ENCODE peak calls at places on chromosomes 6 and 20, in six cellular contexts. J, U, Z, R, M and P are unnamed samples.

GRCh38 chr6:9732056-9732455 is 682.8 kb downstream of the TFAP2A start:
- DNase-seq in J (no peak), U (no peak), Z (no peak), R (no peak), M (no peak), P (no peak)

GRCh38 chr6:14212020-14212419 is 94.4 kb downstream of the CD83 start:
- DNase-seq in J (no peak), U (no peak), Z (no peak), R (no peak), M (no peak), P (no peak)

GRCh38 chr6:104404377-104404776 is 455.3 kb downstream of the HACE1 start:
- DNase-seq in J (no peak), U (no peak), Z (no peak), R (no peak), M (no peak), P (no peak)

GRCh38 chr20:62577447-62577846 is 64.9 kb upstream of the SLCO4A1 start:
- DNase-seq in J (no peak), U (no peak), Z (no peak), R (no peak), M (no peak), P (no peak)

GRCh38 chr6:15399651-15400470 is 154.0 kb downstream of the JARID2 start:
- DNase-seq in J (no peak), U (peak), Z (peak), R (peak), M (no peak), P (no peak)

GRCh38 chr6:37306624-37307222 is 47.1 kb upstream of the RNF8 start:
- DNase-seq in J (no peak), U (no peak), Z (no peak), R (no peak), M (no peak), P (no peak)

GRCh38 chr6:121603486-121603885 is 168.0 kb downstream of the GJA1 start:
- DNase-seq in J (no peak), U (no peak), Z (no peak), R (no peak), M (no peak), P (no peak)

GRCh38 chr6:24394777-24395437 is 7.8 kb upstream of the MRS2 start:
- DNase-seq in J (no peak), U (no peak), Z (no peak), R (no peak), M (no peak), P (no peak)

GRCh38 chr20:38127011-38127621 is 38.0 kb downstream of the TGM2 start:
- DNase-seq in J (no peak), U (no peak), Z (no peak), R (peak), M (no peak), P (no peak)